ENCODE peak calls at places on chromosomes 2 and 18, in nine cellular contexts. B is left ventricle myocardium superior; Y is NB4; X is mucosa of gallbladder; G is fibroblast of lung; L is activated CD8-positive, alpha-beta memory T cell treated with anti-CD3 and anti-CD28 coated beads, Interleukin-2, amount 50 U/mL, for 48 hours; J is IMR-90; O is activated CD8-positive, alpha-beta T cell treated with anti-CD3 and anti-CD28 coated beads, Interleukin-2, amount 10 ng/mL, durations not matched to agents 7 days and 5 days; R is stimulated activated CD8-positive, alpha-beta memory T cell treated with anti-CD3 and anti-CD28 coated beads, Interleukin-2, amount 100 ng/mL, for 1 hour. K is an unnamed sample.

GRCh38 chr18:28048612-28049011 is 128.3 kb downstream of the CDH2 start:
- DNase-seq in B (no peak), Y (no peak), X (no peak), G (no peak), L (no peak), J (no peak), O (no peak), R (no peak), K (no peak)

GRCh38 chr2:64284751-64285150 is 140.5 kb upstream of the PELI1 start:
- DNase-seq in B (peak), Y (no peak), X (no peak), G (no peak), L (no peak), J (no peak), O (no peak), R (no peak), K (no peak)

GRCh38 chr18:74412106-74412880 is 44.8 kb downstream of the DIPK1C start:
- DNase-seq in B (no peak), Y (no peak), X (no peak), G (no peak), L (no peak), J (no peak), O (no peak), R (no peak), K (no peak)

GRCh38 chr2:62653582-62654422 is 51.7 kb upstream of the EHBP1 start:
- DNase-seq in B (no peak), Y (no peak), X (no peak), G (no peak), L (no peak), J (peak), O (no peak), R (no peak), K (no peak)

GRCh38 chr18:32803571-32803970 is 30.7 kb upstream of the KLHL14 start:
- DNase-seq in B (no peak), Y (no peak), X (no peak), G (no peak), L (no peak), J (no peak), O (no peak), R (no peak), K (no peak)

GRCh38 chr2:170101789-170102188 is 76.2 kb upstream of the MYO3B start:
- DNase-seq in B (no peak), Y (no peak), X (no peak), G (no peak), L (no peak), J (no peak), O (no peak), R (no peak), K (no peak)

GRCh38 chr2:67416136-67416535 is 19.0 kb downstream of the ETAA1 start:
- DNase-seq in B (no peak), Y (no peak), X (no peak), G (no peak), L (no peak), J (no peak), O (no peak), R (no peak), K (no peak)

GRCh38 chr2:43800894-43801293 is 27.1 kb downstream of the DYNC2LI1 start:
- DNase-seq in B (no peak), Y (no peak), X (no peak), G (no peak), L (no peak), J (no peak), O (no peak), R (no peak), K (no peak)

GRCh38 chr2:72843301-72843700 is 17.5 kb upstream of the EXOC6B start:
- DNase-seq in B (no peak), Y (no peak), X (no peak), G (no peak), L (no peak), J (no peak), O (no peak), R (no peak), K (no peak)

GRCh38 chr2:164625378-164625971 is 4.2 kb upstream of the GRB14 start:
- DNase-seq in B (no peak), Y (no peak), X (no peak), G (no peak), L (no peak), J (no peak), O (no peak), R (no peak), K (no peak)